ENCODE peak calls at places on chromosomes 4 and X, in five cellular contexts. One of them, this sample, is unnamed.

GRCh38 chr4:105471566-105472176 is 2.2 kb downstream of the PPA2 start:
- DNase-seq in endothelial cell: peak
- DNase-seq in heart left ventricle: peak
- DNase-seq in HFF-Myc: peak
- DNase-seq in progenitor cell of endocrine pancreas: peak
- DNase-seq in this sample: peak

GRCh38 chr4:104507112-104507511 is 12.4 kb upstream of the CXXC4 start:
- DNase-seq in HFF-Myc: no peak
- DNase-seq in endothelial cell: no peak
- DNase-seq in progenitor cell of endocrine pancreas: no peak
- DNase-seq in heart left ventricle: no peak
- DNase-seq in this sample: no peak

GRCh38 chr4:151809716-151810115 is 48.9 kb upstream of the GATB start:
- DNase-seq in HFF-Myc: no peak
- DNase-seq in progenitor cell of endocrine pancreas: no peak
- DNase-seq in endothelial cell: no peak
- DNase-seq in heart left ventricle: no peak
- DNase-seq in this sample: no peak

GRCh38 chr4:89567936-89568335 is 260.3 kb upstream of the GPRIN3 start:
- DNase-seq in heart left ventricle: no peak
- DNase-seq in progenitor cell of endocrine pancreas: no peak
- DNase-seq in HFF-Myc: no peak
- DNase-seq in endothelial cell: no peak
- DNase-seq in this sample: no peak

GRCh38 chr4:95732061-95732460 is 107.8 kb upstream of the PDHA2 start:
- DNase-seq in progenitor cell of endocrine pancreas: no peak
- DNase-seq in HFF-Myc: no peak
- DNase-seq in endothelial cell: no peak
- DNase-seq in heart left ventricle: no peak
- DNase-seq in this sample: no peak

GRCh38 chr4:145179201-145179860 is 1.1 kb downstream of the OTUD4 start:
- DNase-seq in HFF-Myc: no peak
- DNase-seq in heart left ventricle: peak
- DNase-seq in progenitor cell of endocrine pancreas: peak
- DNase-seq in endothelial cell: peak
- DNase-seq in this sample: peak

GRCh38 chrX:12865359-12865758 is 1.5 kb upstream of the TLR7 start:
- DNase-seq in progenitor cell of endocrine pancreas: no peak
- DNase-seq in heart left ventricle: no peak
- DNase-seq in endothelial cell: no peak
- DNase-seq in HFF-Myc: no peak
- DNase-seq in this sample: no peak

GRCh38 chr4:105520819-105521790 is 31.3 kb upstream of the ARHGEF38 start:
- DNase-seq in heart left ventricle: no peak
- DNase-seq in HFF-Myc: peak
- DNase-seq in progenitor cell of endocrine pancreas: no peak
- DNase-seq in endothelial cell: peak
- DNase-seq in this sample: peak

GRCh38 chrX:54042609-54043010 is 1.7 kb downstream of the PHF8 start:
- DNase-seq in progenitor cell of endocrine pancreas: peak
- DNase-seq in HFF-Myc: no peak
- DNase-seq in heart left ventricle: peak
- DNase-seq in endothelial cell: peak
- DNase-seq in this sample: peak

GRCh38 chr4:79334783-79335182 is 8.9 kb upstream of the NAA11 start:
- DNase-seq in progenitor cell of endocrine pancreas: no peak
- DNase-seq in HFF-Myc: no peak
- DNase-seq in heart left ventricle: no peak
- DNase-seq in endothelial cell: no peak
- DNase-seq in this sample: no peak

GRCh38 chr4:4228356-4228668 is 1.6 kb upstream of the OTOP1 start:
- DNase-seq in HFF-Myc: no peak
- DNase-seq in heart left ventricle: no peak
- DNase-seq in endothelial cell: no peak
- DNase-seq in progenitor cell of endocrine pancreas: no peak
- DNase-seq in this sample: no peak

GRCh38 chr4:81723044-81723884 is 251.6 kb upstream of the RASGEF1B start:
- DNase-seq in progenitor cell of endocrine pancreas: no peak
- DNase-seq in endothelial cell: no peak
- DNase-seq in heart left ventricle: no peak
- DNase-seq in HFF-Myc: no peak
- DNase-seq in this sample: no peak

GRCh38 chrX:29858714-29859113 is 356.6 kb upstream of the MAGEB2 start:
- DNase-seq in heart left ventricle: no peak
- DNase-seq in endothelial cell: no peak
- DNase-seq in HFF-Myc: no peak
- DNase-seq in progenitor cell of endocrine pancreas: no peak
- DNase-seq in this sample: no peak

GRCh38 chr4:139875456-139875855 is 209.8 kb downstream of the MGST2 start:
- DNase-seq in heart left ventricle: no peak
- DNase-seq in HFF-Myc: no peak
- DNase-seq in progenitor cell of endocrine pancreas: no peak
- DNase-seq in endothelial cell: no peak
- DNase-seq in this sample: no peak

DNA sequence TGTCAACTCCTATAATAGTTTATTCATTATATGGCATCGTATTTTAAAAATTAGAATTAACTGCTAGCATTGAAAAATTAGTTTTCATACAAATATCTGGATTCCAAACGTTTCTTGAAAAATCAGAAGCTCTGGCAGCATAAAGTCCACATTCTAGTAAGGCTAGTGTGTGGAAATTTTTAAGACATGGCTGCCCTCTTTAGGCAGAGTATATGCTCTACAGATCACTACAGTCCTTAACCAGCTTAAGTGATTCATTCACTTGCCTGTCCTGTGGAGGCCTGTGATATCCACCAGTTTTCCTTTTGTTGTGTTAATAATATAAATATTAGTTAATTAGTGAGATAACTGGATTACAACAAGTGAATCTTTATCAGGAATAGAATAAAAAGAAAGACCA is 287.2 kb downstream of the OPHN1 start:
- DNase-seq in progenitor cell of endocrine pancreas: no peak
- DNase-seq in HFF-Myc: peak
- DNase-seq in endothelial cell: no peak
- DNase-seq in heart left ventricle: no peak
- DNase-seq in this sample: no peak
- TF ChIP-seq CTCF in progenitor cell of endocrine pancreas: peak
- TF ChIP-seq CTCF in HFF-Myc: peak
- TF ChIP-seq CTCF in endothelial cell: no peak
- TF ChIP-seq CTCF in heart left ventricle: peak
- TF ChIP-seq CTCF in this sample: peak

GRCh38 chr4:7068279-7068842 is 497 bp upstream of the GRPEL1 start:
- DNase-seq in heart left ventricle: no peak
- DNase-seq in endothelial cell: peak
- DNase-seq in HFF-Myc: no peak
- DNase-seq in progenitor cell of endocrine pancreas: no peak
- DNase-seq in this sample: no peak
- TF ChIP-seq CTCF in heart left ventricle: no peak
- TF ChIP-seq CTCF in endothelial cell: no peak
- TF ChIP-seq CTCF in HFF-Myc: no peak
- TF ChIP-seq CTCF in progenitor cell of endocrine pancreas: no peak
- TF ChIP-seq CTCF in this sample: no peak

DNA sequence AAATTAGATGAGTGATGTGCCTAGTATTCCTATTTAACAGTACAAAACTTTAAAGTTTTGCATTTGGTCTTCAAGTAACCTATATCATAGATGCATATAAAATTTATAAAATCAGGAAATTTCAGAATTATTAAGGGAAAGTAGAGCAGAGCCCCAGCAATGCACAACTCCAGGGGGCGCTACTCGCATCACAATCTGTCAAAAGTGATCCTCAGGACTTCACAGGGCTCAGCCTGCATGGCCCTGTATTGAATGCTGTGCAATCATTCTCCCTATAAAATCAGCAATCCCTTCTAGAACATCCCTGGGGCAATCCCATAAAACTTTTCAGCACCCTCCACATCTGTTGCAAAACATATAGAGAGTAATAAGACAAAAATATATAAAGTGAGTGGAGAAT is 12.4 kb upstream of the PPARGC1A start:
- DNase-seq in endothelial cell: no peak
- DNase-seq in progenitor cell of endocrine pancreas: no peak
- DNase-seq in heart left ventricle: no peak
- DNase-seq in HFF-Myc: no peak
- DNase-seq in this sample: no peak
- TF ChIP-seq CTCF in endothelial cell: peak
- TF ChIP-seq CTCF in progenitor cell of endocrine pancreas: no peak
- TF ChIP-seq CTCF in heart left ventricle: no peak
- TF ChIP-seq CTCF in HFF-Myc: peak
- TF ChIP-seq CTCF in this sample: no peak

DNA sequence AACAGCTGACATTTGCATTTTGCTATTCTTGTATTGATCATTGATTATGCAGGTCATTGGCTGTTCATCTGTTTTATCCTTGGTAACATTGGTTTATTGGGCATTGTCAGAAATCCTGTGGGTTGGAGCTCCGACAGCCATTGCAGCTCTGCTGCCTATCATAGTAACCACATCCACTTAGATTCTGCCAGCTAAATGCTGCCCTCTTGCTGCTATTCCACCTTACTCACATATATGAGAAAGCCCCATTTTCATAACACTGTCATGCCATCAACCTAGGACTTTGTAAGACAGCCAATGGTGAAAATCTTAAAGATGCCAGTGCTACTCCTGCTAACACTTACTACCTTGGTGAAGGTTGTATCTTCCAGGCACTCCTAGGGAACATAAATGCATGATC is 187.3 kb upstream of the CXCL13 start:
- DNase-seq in HFF-Myc: no peak
- DNase-seq in heart left ventricle: no peak
- DNase-seq in endothelial cell: peak
- DNase-seq in progenitor cell of endocrine pancreas: no peak
- DNase-seq in this sample: peak
- TF ChIP-seq CTCF in HFF-Myc: no peak
- TF ChIP-seq CTCF in heart left ventricle: no peak
- TF ChIP-seq CTCF in endothelial cell: no peak
- TF ChIP-seq CTCF in progenitor cell of endocrine pancreas: peak
- TF ChIP-seq CTCF in this sample: no peak

GRCh38 chr4:74536557-74536956 is 91.6 kb downstream of the AREG start:
- DNase-seq in heart left ventricle: no peak
- DNase-seq in HFF-Myc: no peak
- DNase-seq in endothelial cell: no peak
- DNase-seq in progenitor cell of endocrine pancreas: no peak
- DNase-seq in this sample: no peak
- TF ChIP-seq CTCF in heart left ventricle: no peak
- TF ChIP-seq CTCF in HFF-Myc: no peak
- TF ChIP-seq CTCF in endothelial cell: peak
- TF ChIP-seq CTCF in progenitor cell of endocrine pancreas: no peak
- TF ChIP-seq CTCF in this sample: no peak

GRCh38 chrX:141468940-141469339 is 115.6 kb downstream of the SPANXA1 start:
- DNase-seq in progenitor cell of endocrine pancreas: no peak
- DNase-seq in endothelial cell: no peak
- DNase-seq in HFF-Myc: no peak
- DNase-seq in heart left ventricle: no peak
- DNase-seq in this sample: no peak

GRCh38 chrX:141469469-141469868 is 115.1 kb downstream of the SPANXA1 start:
- DNase-seq in endothelial cell: no peak
- DNase-seq in heart left ventricle: no peak
- DNase-seq in progenitor cell of endocrine pancreas: no peak
- DNase-seq in HFF-Myc: no peak
- DNase-seq in this sample: no peak

GRCh38 chrX:141467442-141467841 is 117.1 kb downstream of the SPANXA1 start:
- DNase-seq in heart left ventricle: no peak
- DNase-seq in endothelial cell: no peak
- DNase-seq in progenitor cell of endocrine pancreas: no peak
- DNase-seq in HFF-Myc: no peak
- DNase-seq in this sample: no peak
- TF ChIP-seq CTCF in heart left ventricle: no peak
- TF ChIP-seq CTCF in endothelial cell: peak
- TF ChIP-seq CTCF in progenitor cell of endocrine pancreas: peak
- TF ChIP-seq CTCF in HFF-Myc: no peak
- TF ChIP-seq CTCF in this sample: no peak

GRCh38 chr4:123997116-123997515 is 600.5 kb downstream of the SPRY1 start:
- DNase-seq in progenitor cell of endocrine pancreas: no peak
- DNase-seq in endothelial cell: no peak
- DNase-seq in HFF-Myc: no peak
- DNase-seq in heart left ventricle: no peak
- DNase-seq in this sample: no peak
- TF ChIP-seq CTCF in progenitor cell of endocrine pancreas: peak
- TF ChIP-seq CTCF in endothelial cell: no peak
- TF ChIP-seq CTCF in HFF-Myc: peak
- TF ChIP-seq CTCF in heart left ventricle: no peak
- TF ChIP-seq CTCF in this sample: no peak

DNA sequence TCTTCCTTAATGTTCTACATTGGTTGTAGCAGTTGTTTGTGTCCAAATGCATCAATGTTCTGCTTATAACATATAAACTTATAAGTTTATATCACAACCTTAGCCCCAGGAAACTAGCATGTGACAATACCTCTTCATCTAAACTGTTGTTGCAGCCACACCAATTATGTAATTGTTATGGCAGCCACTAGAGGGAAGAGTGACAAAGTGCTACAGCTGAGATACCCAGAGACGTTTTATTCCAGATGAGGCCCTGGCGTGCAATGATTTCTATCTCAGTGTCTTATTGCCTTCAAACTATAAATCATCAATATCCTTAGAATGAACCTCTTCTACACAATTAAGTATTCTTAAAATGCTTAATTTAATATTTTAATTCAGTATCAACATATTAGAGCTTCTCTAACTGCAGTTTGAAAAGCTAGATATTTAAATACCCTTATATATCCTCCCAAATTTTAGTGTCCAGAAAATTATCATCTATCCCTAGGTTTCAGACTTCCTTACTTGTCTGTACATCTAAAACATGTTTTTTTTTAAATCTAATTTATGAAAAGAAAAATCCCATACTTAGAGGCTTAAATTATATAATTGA is 171.6 kb downstream of the PCDH10 start:
- DNase-seq in progenitor cell of endocrine pancreas: no peak
- DNase-seq in endothelial cell: peak
- DNase-seq in HFF-Myc: no peak
- DNase-seq in heart left ventricle: no peak
- DNase-seq in this sample: peak
- TF ChIP-seq CTCF in progenitor cell of endocrine pancreas: peak
- TF ChIP-seq CTCF in endothelial cell: peak
- TF ChIP-seq CTCF in HFF-Myc: peak
- TF ChIP-seq CTCF in heart left ventricle: no peak
- TF ChIP-seq CTCF in this sample: peak

DNA sequence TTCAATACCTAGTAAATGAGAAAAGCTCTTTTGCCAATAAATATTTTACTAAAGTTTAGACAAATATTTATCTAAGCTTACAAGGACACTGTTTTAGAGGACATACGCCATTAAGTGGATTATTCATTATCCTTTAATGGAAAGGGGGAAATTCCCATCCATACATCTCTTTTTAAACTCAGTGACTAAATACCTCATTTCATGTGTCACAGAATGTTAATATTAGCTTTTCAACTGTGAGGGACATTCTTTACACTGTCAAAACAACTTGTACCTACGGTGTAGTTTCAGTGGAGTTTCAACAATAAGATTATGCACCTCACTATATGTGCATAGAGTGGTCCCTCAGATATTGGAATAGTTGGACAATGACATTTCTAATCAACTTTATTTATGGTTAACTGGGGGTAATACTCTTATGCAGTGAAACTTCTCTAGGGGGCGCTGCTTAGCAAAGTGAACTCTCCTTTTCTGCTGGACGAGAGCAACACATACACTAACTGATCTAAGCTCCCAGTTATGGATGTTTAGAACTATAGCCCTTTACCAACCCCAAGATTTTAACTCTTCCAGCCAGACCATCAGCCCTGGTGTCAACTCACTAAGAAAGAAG is 9.7 kb downstream of the HS6ST2 start:
- DNase-seq in HFF-Myc: no peak
- DNase-seq in endothelial cell: peak
- DNase-seq in progenitor cell of endocrine pancreas: no peak
- DNase-seq in heart left ventricle: no peak
- DNase-seq in this sample: no peak
- TF ChIP-seq CTCF in HFF-Myc: peak
- TF ChIP-seq CTCF in endothelial cell: peak
- TF ChIP-seq CTCF in progenitor cell of endocrine pancreas: peak
- TF ChIP-seq CTCF in heart left ventricle: no peak
- TF ChIP-seq CTCF in this sample: no peak